ENCODE peak calls at places on chromosomes 2 and 18, in seven cellular contexts. D is GM23338, T is fibroblast of lung, R is neural progenitor cell, E is uterus, B is esophagus squamous epithelium, Y is breast epithelium. Q is an unnamed sample. For H3K36me3, the result is how much of the 10 kb centered on the place peaks cover.

GRCh38 chr2:68163641-68164040 is 6.0 kb downstream of the PNO1 start:
- DNase-seq in D (no peak), T (no peak), R (no peak), E (no peak), B (no peak), Y (no peak), Q (no peak)

GRCh38 chr2:8158714-8159113 is 523.1 kb upstream of the ID2 start:
- DNase-seq in D (peak), T (no peak), R (no peak), E (no peak), B (no peak), Y (no peak), Q (no peak)

GRCh38 chr18:65567372-65567771 is 183.4 kb upstream of the CDH7 start:
- DNase-seq in D (peak), T (no peak), R (peak), E (no peak), B (no peak), Y (no peak), Q (no peak)

GRCh38 chr2:60954139-60954538 is 63.4 kb upstream of the PEX13 start:
- DNase-seq in D (no peak), T (no peak), R (no peak), E (no peak), B (no peak), Y (no peak), Q (no peak)

GRCh38 chr18:80147418-80148315 is 38.6 kb downstream of the ADNP2 start:
- DNase-seq in D (peak), T (peak), R (peak), E (peak), B (peak), Y (peak), Q (peak)

GRCh38 chr2:16948073-16948472 is 282.4 kb upstream of the CYRIA start:
- DNase-seq in D (no peak), T (no peak), R (peak), E (no peak), B (no peak), Y (no peak), Q (no peak)

GRCh38 chr2:239688098-239688497 is 287.3 kb upstream of the HDAC4 start:
- DNase-seq in D (peak), T (no peak), R (no peak), E (no peak), B (no peak), Y (no peak), Q (no peak)

GRCh38 chr2:27756544-27757498 is 14.7 kb upstream of the MRPL33 start:
- DNase-seq in D (no peak), T (peak), R (no peak), E (no peak), B (no peak), Y (no peak), Q (peak)

GRCh38 chr2:48174503-48174902 is 268.2 kb upstream of the FBXO11 start:
- DNase-seq in D (no peak), T (no peak), R (no peak), E (no peak), B (no peak), Y (no peak), Q (no peak)

GRCh38 chr2:69138247-69138754 is 125.3 kb downstream of the ANTXR1 start:
- DNase-seq in D (peak), T (peak), R (no peak), E (no peak), B (no peak), Y (no peak), Q (no peak)

GRCh38 chr2:28163627-28164279 is 228.9 kb upstream of the FOSL2 start:
- DNase-seq in D (no peak), T (no peak), R (no peak), E (no peak), B (no peak), Y (no peak), Q (no peak)

GRCh38 chr18:58581265-58581664 is 47.6 kb downstream of the ALPK2 start:
- DNase-seq in D (peak), T (peak), R (no peak), E (no peak), B (no peak), Y (no peak), Q (no peak)

GRCh38 chr18:49139726-49140125 is 189.0 kb upstream of the SMAD7 start:
- DNase-seq in D (no peak), T (no peak), R (peak), E (no peak), B (no peak), Y (no peak), Q (no peak)

GRCh38 chr2:142603761-142604160 is 273.7 kb upstream of the KYNU start:
- DNase-seq in D (no peak), T (peak), R (no peak), E (no peak), B (no peak), Y (no peak), Q (no peak)

GRCh38 chr2:218996937-218997336 is 3.7 kb upstream of the CRYBA2 start:
- DNase-seq in D (no peak), T (no peak), R (no peak), E (no peak), B (no peak), Y (no peak), Q (no peak)

GRCh38 chr2:28326873-28327495 is 65.7 kb upstream of the FOSL2 start:
- DNase-seq in D (no peak), T (peak), R (no peak), E (peak), B (no peak), Y (no peak), Q (no peak)

GRCh38 chr2:127778447-127778846 is 32.5 kb downstream of the WDR33 start:
- DNase-seq in D (no peak), T (no peak), R (no peak), E (no peak), B (no peak), Y (no peak), Q (no peak)

GRCh38 chr2:64803776-64804175 is 150.1 kb upstream of the SERTAD2 start:
- DNase-seq in D (no peak), T (no peak), R (no peak), E (no peak), B (no peak), Y (no peak), Q (no peak)

GRCh38 chr2:206805922-206806607 is 40.7 kb downstream of the FASTKD2 start:
- DNase-seq in D (no peak), T (peak), R (no peak), E (no peak), B (no peak), Y (no peak), Q (no peak)

GRCh38 chr18:78497641-78498040 is 482.0 kb upstream of the SALL3 start:
- DNase-seq in D (no peak), T (no peak), R (no peak), E (no peak), B (no peak), Y (no peak), Q (no peak)

GRCh38 chr2:127707890-127708648 is 6.8 kb downstream of the SFT2D3 start:
- DNase-seq in D (no peak), T (peak), R (no peak), E (no peak), B (no peak), Y (no peak), Q (no peak)

GRCh38 chr18:14174706-14175085 is 42.5 kb upstream of the ZNF519 start:
- DNase-seq in D (no peak), T (no peak), R (no peak), E (no peak), B (no peak), Y (no peak), Q (no peak)

GRCh38 chr2:217980036-217980435 is 22.8 kb downstream of the TNS1 start:
- DNase-seq in D (no peak), T (no peak), R (no peak), E (peak), B (no peak), Y (no peak), Q (peak)

GRCh38 chr2:985317-985898 is 34.8 kb downstream of the SNTG2 start:
- DNase-seq in D (no peak), T (no peak), R (peak), E (no peak), B (no peak), Y (no peak), Q (no peak)

GRCh38 chr18:2978626-2979025 is 34.3 kb downstream of the LPIN2 start:
- DNase-seq in D (no peak), T (peak), R (no peak), E (no peak), B (no peak), Y (no peak), Q (no peak)

GRCh38 chr2:37629529-37629928 is 41.9 kb downstream of the CDC42EP3 start:
- DNase-seq in D (no peak), T (peak), R (no peak), E (no peak), B (no peak), Y (no peak), Q (no peak)

GRCh38 chr2:239601880-239602279 is 201.1 kb upstream of the HDAC4 start:
- DNase-seq in D (no peak), T (no peak), R (no peak), E (no peak), B (no peak), Y (no peak), Q (peak)

GRCh38 chr18:63551769-63552168 is 9.6 kb downstream of the SERPINB12 start:
- DNase-seq in D (no peak), T (no peak), R (no peak), E (no peak), B (no peak), Y (no peak), Q (no peak)

GRCh38 chr2:216233281-216233995 is 124.3 kb downstream of the XRCC5 start:
- DNase-seq in D (no peak), T (no peak), R (no peak), E (no peak), B (no peak), Y (no peak), Q (no peak)

GRCh38 chr18:27723168-27723567 is 453.8 kb downstream of the CDH2 start:
- DNase-seq in D (no peak), T (no peak), R (no peak), E (no peak), B (no peak), Y (no peak), Q (no peak)

GRCh38 chr2:106536490-106536889 is 49.3 kb downstream of the CD8B2 start:
- DNase-seq in D (no peak), T (no peak), R (no peak), E (no peak), B (no peak), Y (no peak), Q (no peak)

GRCh38 chr18:25235648-25236047 is 116.3 kb downstream of the ZNF521 start:
- DNase-seq in D (no peak), T (no peak), R (no peak), E (no peak), B (no peak), Y (no peak), Q (no peak)

GRCh38 chr2:112290638-112291037 is 15.2 kb downstream of the ZC3H6 start:
- DNase-seq in D (no peak), T (no peak), R (no peak), E (no peak), B (no peak), Y (no peak), Q (no peak)

GRCh38 chr2:144320491-144320890 is 199.4 kb downstream of the ZEB2 start:
- DNase-seq in D (no peak), T (peak), R (no peak), E (no peak), B (no peak), Y (no peak), Q (peak)

GRCh38 chr2:72378737-72379346 is 231.2 kb upstream of the CYP26B1 start:
- DNase-seq in D (peak), T (no peak), R (no peak), E (no peak), B (no peak), Y (no peak), Q (no peak)

GRCh38 chr2:55051026-55051866 is 995 bp upstream of the RTN4 start:
- DNase-seq in D (peak), T (peak), R (peak), E (peak), B (no peak), Y (no peak), Q (peak)

GRCh38 chr2:230706053-230706498 is 6.6 kb upstream of the CAB39 start:
- DNase-seq in D (no peak), T (no peak), R (no peak), E (no peak), B (no peak), Y (no peak), Q (no peak)

GRCh38 chr2:237752761-237753165 is 45.8 kb upstream of the RBM44 start:
- DNase-seq in D (no peak), T (no peak), R (no peak), E (no peak), B (no peak), Y (no peak), Q (peak)

GRCh38 chr2:237757616-237758015 is 41.0 kb upstream of the RBM44 start:
- DNase-seq in D (no peak), T (no peak), R (no peak), E (no peak), B (no peak), Y (no peak), Q (no peak)

GRCh38 chr2:237754849-237755248 is 43.7 kb upstream of the RBM44 start:
- DNase-seq in D (no peak), T (no peak), R (no peak), E (no peak), B (no peak), Y (no peak), Q (peak)

GRCh38 chr2:237758165-237758564 is 40.4 kb upstream of the RBM44 start:
- DNase-seq in D (no peak), T (no peak), R (no peak), E (no peak), B (no peak), Y (no peak), Q (no peak)

GRCh38 chr2:237754182-237754581 is 44.4 kb upstream of the RBM44 start:
- DNase-seq in D (no peak), T (no peak), R (no peak), E (no peak), B (no peak), Y (no peak), Q (no peak)
- H3K36me3 ChIP-seq in D (under half), T (under half), R (under half), E (under half), B (under half), Y (under half), Q (half or more)

DNA sequence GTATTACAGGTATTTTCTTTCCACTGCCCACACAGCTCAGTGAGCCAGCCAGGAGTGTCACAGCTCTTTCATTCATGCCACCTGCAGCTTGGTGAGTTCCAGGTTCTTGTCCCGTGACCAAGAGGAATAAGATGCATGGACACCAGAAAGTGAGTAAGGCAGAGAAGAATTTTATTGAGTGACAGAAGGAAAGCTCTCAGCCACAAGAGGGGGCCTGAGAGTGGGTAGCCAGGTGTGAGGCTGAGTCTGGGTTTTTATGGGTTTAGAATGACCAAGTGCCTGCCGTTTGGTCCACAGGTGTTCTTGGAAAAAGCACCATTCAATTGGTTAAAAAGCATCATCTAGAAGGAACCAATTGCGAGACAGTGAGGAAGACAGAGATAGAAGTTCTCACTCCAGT is 1097.1 kb upstream of the SLC39A10 start:
- DNase-seq in D (peak), T (no peak), R (peak), E (no peak), B (no peak), Y (no peak), Q (no peak)
- TF ChIP-seq CTCF in D (no peak), T (no peak), R (peak), E (no peak), B (no peak), Y (no peak), Q (no peak)

GRCh38 chr2:177256026-177256425 is 8.5 kb downstream of the NFE2L2 start:
- DNase-seq in D (no peak), T (no peak), R (no peak), E (no peak), B (no peak), Y (no peak), Q (no peak)

GRCh38 chr2:177256695-177257094 is 7.8 kb downstream of the NFE2L2 start:
- DNase-seq in D (no peak), T (no peak), R (no peak), E (no peak), B (no peak), Y (no peak), Q (no peak)

GRCh38 chr2:177258059-177258458 is 6.5 kb downstream of the NFE2L2 start:
- DNase-seq in D (no peak), T (no peak), R (no peak), E (no peak), B (no peak), Y (no peak), Q (no peak)

GRCh38 chr2:177255227-177255601 is 9.3 kb downstream of the NFE2L2 start:
- DNase-seq in D (no peak), T (no peak), R (no peak), E (no peak), B (no peak), Y (no peak), Q (no peak)

DNA sequence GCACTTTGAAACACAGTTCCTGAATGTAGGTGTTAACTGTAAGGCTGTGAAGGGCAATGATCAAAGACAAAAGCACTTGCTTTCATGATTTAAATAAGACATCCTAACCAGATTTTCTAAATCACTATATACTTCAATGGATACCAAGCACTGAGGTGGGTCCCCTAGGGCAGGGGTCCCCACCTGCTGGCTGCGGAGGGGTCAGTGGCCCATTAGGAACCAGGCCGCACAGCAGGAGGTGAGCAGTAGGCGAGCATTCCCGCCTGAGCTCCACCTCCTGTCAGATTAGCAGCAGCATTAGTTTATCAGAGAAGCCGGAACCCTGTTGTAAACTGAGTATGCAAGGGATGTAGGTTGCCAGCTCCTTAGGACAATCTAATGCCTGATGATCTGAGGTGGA is 7.1 kb downstream of the NFE2L2 start:
- DNase-seq in D (no peak), T (no peak), R (no peak), E (no peak), B (no peak), Y (no peak), Q (no peak)
- H3K36me3 ChIP-seq in D (under half), T (under half), R (under half), E (under half), B (under half), Y (under half), Q (under half)

GRCh38 chr18:36622610-36623009 is 206.2 kb downstream of the TPGS2 start:
- DNase-seq in D (no peak), T (no peak), R (no peak), E (no peak), B (no peak), Y (no peak), Q (no peak)

GRCh38 chr18:36623681-36624080 is 205.1 kb downstream of the TPGS2 start:
- DNase-seq in D (no peak), T (no peak), R (no peak), E (no peak), B (no peak), Y (no peak), Q (no peak)

GRCh38 chr18:36625386-36625785 is 203.4 kb downstream of the TPGS2 start:
- DNase-seq in D (no peak), T (no peak), R (no peak), E (no peak), B (no peak), Y (no peak), Q (no peak)

GRCh38 chr18:36624451-36625167 is 204.2 kb downstream of the TPGS2 start:
- DNase-seq in D (peak), T (no peak), R (no peak), E (no peak), B (no peak), Y (no peak), Q (no peak)

DNA sequence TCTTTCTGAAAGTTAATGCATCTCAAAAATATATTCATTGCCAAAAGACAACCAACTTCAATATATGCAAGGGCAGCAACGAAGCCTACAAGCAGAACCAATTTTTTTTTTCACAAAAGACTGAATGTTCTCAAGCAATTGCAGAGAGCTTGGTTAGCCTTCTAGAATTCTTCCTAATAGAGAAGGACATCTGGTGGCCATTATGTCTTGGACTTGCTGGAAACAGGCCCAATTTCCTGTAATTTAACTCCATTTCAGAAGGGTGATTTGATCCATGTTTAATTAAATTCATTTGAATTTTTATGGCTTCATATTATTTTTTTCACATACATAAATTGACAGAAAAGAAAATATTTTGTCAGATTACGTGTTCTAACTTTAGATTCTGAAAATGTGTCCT is 208.0 kb downstream of the TPGS2 start:
- DNase-seq in D (no peak), T (peak), R (no peak), E (no peak), B (no peak), Y (no peak), Q (no peak)
- TF ChIP-seq CTCF in D (peak), T (no peak), R (no peak), E (no peak), B (no peak), Y (no peak), Q (no peak)

GRCh38 chr2:121359170-121359569 is 74.2 kb upstream of the TFCP2L1 start:
- DNase-seq in D (no peak), T (no peak), R (no peak), E (no peak), B (no peak), Y (no peak), Q (no peak)
- H3K36me3 ChIP-seq in D (under half), T (under half), R (under half), E (under half), B (under half), Y (under half), Q (under half)

GRCh38 chr2:126664234-126664633 is 8.3 kb downstream of the GYPC start:
- DNase-seq in D (no peak), T (no peak), R (no peak), E (no peak), B (no peak), Y (no peak), Q (no peak)
- TF ChIP-seq CTCF in D (no peak), T (no peak), R (no peak), E (no peak), B (no peak), Y (no peak), Q (no peak)

GRCh38 chr2:97764559-97765263 is 51.3 kb downstream of the ZAP70 start:
- DNase-seq in D (peak), T (no peak), R (no peak), E (no peak), B (no peak), Y (no peak), Q (no peak)

GRCh38 chr2:97761192-97761591 is 47.8 kb downstream of the ZAP70 start:
- DNase-seq in D (no peak), T (no peak), R (no peak), E (no peak), B (no peak), Y (no peak), Q (no peak)

GRCh38 chr2:97760480-97761049 is 47.2 kb downstream of the ZAP70 start:
- DNase-seq in D (no peak), T (no peak), R (no peak), E (no peak), B (no peak), Y (no peak), Q (no peak)

GRCh38 chr2:97765933-97766332 is 52.6 kb downstream of the ZAP70 start:
- DNase-seq in D (no peak), T (no peak), R (no peak), E (no peak), B (no peak), Y (no peak), Q (no peak)

GRCh38 chr2:97763176-97763845 is 49.9 kb downstream of the ZAP70 start:
- DNase-seq in D (no peak), T (no peak), R (no peak), E (no peak), B (no peak), Y (no peak), Q (no peak)
- H3K36me3 ChIP-seq in D (under half), T (under half), R (under half), E (under half), B (under half), Y (under half), Q (under half)